ENCODE peak calls at places on chromosomes 5 and 9, in eight cellular contexts. One of them, this sample, is unnamed.

GRCh38 chr5:132877466-132877865 is 4.0 kb downstream of the LEAP2 start:
- ATAC-seq in naive thymus-derived CD8-positive, alpha-beta T cell: no peak
- ATAC-seq in GM23338: no peak
- ATAC-seq in activated naive CD8-positive, alpha-beta T cell treated with anti-CD3 and anti-CD28 coated beads, Interleukin-2, amount 10 ng/mL, durations not matched to agents 7 days and 5 days: no peak
- ATAC-seq in activated B cell treated with CpG ODN at 0.5 μM for 24 hours: no peak
- ATAC-seq in heart right ventricle: no peak
- ATAC-seq in gastroesophageal sphincter: no peak
- ATAC-seq in left lung: peak; percentile 14
- ATAC-seq in this sample: no peak

GRCh38 chr5:136276946-136277345 is 84.0 kb upstream of the SMIM32 start:
- ATAC-seq in naive thymus-derived CD8-positive, alpha-beta T cell: no peak
- ATAC-seq in GM23338: no peak
- ATAC-seq in activated naive CD8-positive, alpha-beta T cell treated with anti-CD3 and anti-CD28 coated beads, Interleukin-2, amount 10 ng/mL, durations not matched to agents 7 days and 5 days: no peak
- ATAC-seq in activated B cell treated with CpG ODN at 0.5 μM for 24 hours: no peak
- ATAC-seq in heart right ventricle: no peak
- ATAC-seq in gastroesophageal sphincter: no peak
- ATAC-seq in left lung: no peak
- ATAC-seq in this sample: no peak

GRCh38 chr5:142304013-142304701 is 20.7 kb downstream of the SPRY4 start:
- ATAC-seq in naive thymus-derived CD8-positive, alpha-beta T cell: no peak
- ATAC-seq in GM23338: no peak
- ATAC-seq in activated naive CD8-positive, alpha-beta T cell treated with anti-CD3 and anti-CD28 coated beads, Interleukin-2, amount 10 ng/mL, durations not matched to agents 7 days and 5 days: no peak
- ATAC-seq in activated B cell treated with CpG ODN at 0.5 μM for 24 hours: no peak
- ATAC-seq in heart right ventricle: peak; percentile 77
- ATAC-seq in gastroesophageal sphincter: no peak
- ATAC-seq in left lung: no peak
- ATAC-seq in this sample: no peak

GRCh38 chr5:59569608-59570334 is 323.8 kb downstream of the PDE4D start:
- ATAC-seq in naive thymus-derived CD8-positive, alpha-beta T cell: no peak
- ATAC-seq in GM23338: peak; percentile 61
- ATAC-seq in activated naive CD8-positive, alpha-beta T cell treated with anti-CD3 and anti-CD28 coated beads, Interleukin-2, amount 10 ng/mL, durations not matched to agents 7 days and 5 days: no peak
- ATAC-seq in activated B cell treated with CpG ODN at 0.5 μM for 24 hours: no peak
- ATAC-seq in heart right ventricle: no peak
- ATAC-seq in gastroesophageal sphincter: no peak
- ATAC-seq in left lung: no peak
- ATAC-seq in this sample: no peak

GRCh38 chr5:91190333-91190680 is 192.8 kb downstream of the ARRDC3 start:
- ATAC-seq in naive thymus-derived CD8-positive, alpha-beta T cell: no peak
- ATAC-seq in GM23338: peak; percentile 47
- ATAC-seq in activated naive CD8-positive, alpha-beta T cell treated with anti-CD3 and anti-CD28 coated beads, Interleukin-2, amount 10 ng/mL, durations not matched to agents 7 days and 5 days: no peak
- ATAC-seq in activated B cell treated with CpG ODN at 0.5 μM for 24 hours: no peak
- ATAC-seq in heart right ventricle: no peak
- ATAC-seq in gastroesophageal sphincter: no peak
- ATAC-seq in left lung: no peak
- ATAC-seq in this sample: no peak

GRCh38 chr9:105963700-105964099 is 269.4 kb downstream of the TMEM38B start:
- ATAC-seq in naive thymus-derived CD8-positive, alpha-beta T cell: no peak
- ATAC-seq in GM23338: no peak
- ATAC-seq in activated naive CD8-positive, alpha-beta T cell treated with anti-CD3 and anti-CD28 coated beads, Interleukin-2, amount 10 ng/mL, durations not matched to agents 7 days and 5 days: no peak
- ATAC-seq in activated B cell treated with CpG ODN at 0.5 μM for 24 hours: no peak
- ATAC-seq in heart right ventricle: no peak
- ATAC-seq in gastroesophageal sphincter: no peak
- ATAC-seq in left lung: no peak
- ATAC-seq in this sample: no peak

GRCh38 chr9:14346826-14347407 is 33.0 kb upstream of the NFIB start:
- ATAC-seq in naive thymus-derived CD8-positive, alpha-beta T cell: no peak
- ATAC-seq in GM23338: peak; percentile 13
- ATAC-seq in activated naive CD8-positive, alpha-beta T cell treated with anti-CD3 and anti-CD28 coated beads, Interleukin-2, amount 10 ng/mL, durations not matched to agents 7 days and 5 days: no peak
- ATAC-seq in activated B cell treated with CpG ODN at 0.5 μM for 24 hours: no peak
- ATAC-seq in heart right ventricle: peak; percentile 18
- ATAC-seq in gastroesophageal sphincter: no peak
- ATAC-seq in left lung: peak; percentile 11
- ATAC-seq in this sample: no peak

GRCh38 chr5:141779642-141780041 is 97.6 kb upstream of the ARAP3 start:
- ATAC-seq in naive thymus-derived CD8-positive, alpha-beta T cell: no peak
- ATAC-seq in GM23338: peak; percentile 8
- ATAC-seq in activated naive CD8-positive, alpha-beta T cell treated with anti-CD3 and anti-CD28 coated beads, Interleukin-2, amount 10 ng/mL, durations not matched to agents 7 days and 5 days: no peak
- ATAC-seq in activated B cell treated with CpG ODN at 0.5 μM for 24 hours: no peak
- ATAC-seq in heart right ventricle: no peak
- ATAC-seq in gastroesophageal sphincter: peak; percentile 29
- ATAC-seq in left lung: no peak
- ATAC-seq in this sample: peak; percentile 34

GRCh38 chr9:137178201-137178938 is 6.5 kb upstream of the TMEM210 start:
- ATAC-seq in naive thymus-derived CD8-positive, alpha-beta T cell: no peak
- ATAC-seq in GM23338: no peak
- ATAC-seq in activated naive CD8-positive, alpha-beta T cell treated with anti-CD3 and anti-CD28 coated beads, Interleukin-2, amount 10 ng/mL, durations not matched to agents 7 days and 5 days: no peak
- ATAC-seq in activated B cell treated with CpG ODN at 0.5 μM for 24 hours: no peak
- ATAC-seq in heart right ventricle: no peak
- ATAC-seq in gastroesophageal sphincter: no peak
- ATAC-seq in left lung: no peak
- ATAC-seq in this sample: no peak

GRCh38 chr5:68415177-68416085 is 199.9 kb downstream of the PIK3R1 start:
- ATAC-seq in naive thymus-derived CD8-positive, alpha-beta T cell: no peak
- ATAC-seq in GM23338: no peak
- ATAC-seq in activated naive CD8-positive, alpha-beta T cell treated with anti-CD3 and anti-CD28 coated beads, Interleukin-2, amount 10 ng/mL, durations not matched to agents 7 days and 5 days: no peak
- ATAC-seq in activated B cell treated with CpG ODN at 0.5 μM for 24 hours: no peak
- ATAC-seq in heart right ventricle: no peak
- ATAC-seq in gastroesophageal sphincter: no peak
- ATAC-seq in left lung: no peak
- ATAC-seq in this sample: no peak

GRCh38 chr9:16058131-16058549 is 505.3 kb downstream of the CCDC171 start:
- ATAC-seq in naive thymus-derived CD8-positive, alpha-beta T cell: peak; percentile 69
- ATAC-seq in GM23338: peak; percentile 78
- ATAC-seq in activated naive CD8-positive, alpha-beta T cell treated with anti-CD3 and anti-CD28 coated beads, Interleukin-2, amount 10 ng/mL, durations not matched to agents 7 days and 5 days: peak; percentile 98
- ATAC-seq in activated B cell treated with CpG ODN at 0.5 μM for 24 hours: no peak
- ATAC-seq in heart right ventricle: no peak
- ATAC-seq in gastroesophageal sphincter: no peak
- ATAC-seq in left lung: no peak
- ATAC-seq in this sample: no peak

GRCh38 chr5:130994496-130995253 is 170.4 kb downstream of the HINT1 start:
- ATAC-seq in naive thymus-derived CD8-positive, alpha-beta T cell: no peak
- ATAC-seq in GM23338: no peak
- ATAC-seq in activated naive CD8-positive, alpha-beta T cell treated with anti-CD3 and anti-CD28 coated beads, Interleukin-2, amount 10 ng/mL, durations not matched to agents 7 days and 5 days: no peak
- ATAC-seq in activated B cell treated with CpG ODN at 0.5 μM for 24 hours: no peak
- ATAC-seq in heart right ventricle: no peak
- ATAC-seq in gastroesophageal sphincter: no peak
- ATAC-seq in left lung: no peak
- ATAC-seq in this sample: no peak

GRCh38 chr9:136305822-136306690 is 2.2 kb upstream of the CCDC187 start:
- ATAC-seq in naive thymus-derived CD8-positive, alpha-beta T cell: peak; percentile 33
- ATAC-seq in GM23338: peak; percentile 13
- ATAC-seq in activated naive CD8-positive, alpha-beta T cell treated with anti-CD3 and anti-CD28 coated beads, Interleukin-2, amount 10 ng/mL, durations not matched to agents 7 days and 5 days: peak; percentile 30
- ATAC-seq in activated B cell treated with CpG ODN at 0.5 μM for 24 hours: peak; percentile 12
- ATAC-seq in heart right ventricle: peak; percentile 20
- ATAC-seq in gastroesophageal sphincter: no peak
- ATAC-seq in left lung: no peak
- ATAC-seq in this sample: peak; percentile 32

GRCh38 chr5:56893251-56893951 is 16.0 kb upstream of the SETD9 start:
- ATAC-seq in naive thymus-derived CD8-positive, alpha-beta T cell: no peak
- ATAC-seq in GM23338: no peak
- ATAC-seq in activated naive CD8-positive, alpha-beta T cell treated with anti-CD3 and anti-CD28 coated beads, Interleukin-2, amount 10 ng/mL, durations not matched to agents 7 days and 5 days: peak; percentile 61
- ATAC-seq in activated B cell treated with CpG ODN at 0.5 μM for 24 hours: peak; percentile 25
- ATAC-seq in heart right ventricle: no peak
- ATAC-seq in gastroesophageal sphincter: no peak
- ATAC-seq in left lung: no peak
- ATAC-seq in this sample: peak; percentile 75

GRCh38 chr9:127518091-127518856 is 67.0 kb downstream of the LRSAM1 start:
- ATAC-seq in naive thymus-derived CD8-positive, alpha-beta T cell: no peak
- ATAC-seq in GM23338: no peak
- ATAC-seq in activated naive CD8-positive, alpha-beta T cell treated with anti-CD3 and anti-CD28 coated beads, Interleukin-2, amount 10 ng/mL, durations not matched to agents 7 days and 5 days: no peak
- ATAC-seq in activated B cell treated with CpG ODN at 0.5 μM for 24 hours: no peak
- ATAC-seq in heart right ventricle: no peak
- ATAC-seq in gastroesophageal sphincter: no peak
- ATAC-seq in left lung: no peak
- ATAC-seq in this sample: peak; percentile 54

This sample was measured in stimulated activated memory B cell treated with anti-CD40 and anti-IgM and Interleukin-4, amounts not matched to agents 10 μg/mL and 1 μg/mL and 100 μg/mL, for 72 hours.